ENCODE peak calls at places on chromosomes 16 and 17, in seven cellular contexts. K, R, N, M, P, L and V are unnamed samples.

GRCh38 chr17:55996826-55997225 is 156.4 kb upstream of the ANKFN1 start:
- DNase-seq in K (no peak), R (no peak), N (no peak), M (no peak), P (no peak), L (no peak), V (no peak)

GRCh38 chr16:57634171-57634570 is 5.7 kb downstream of the ADGRG1 start:
- DNase-seq in K (no peak), R (peak), N (no peak), M (no peak), P (no peak), L (no peak), V (no peak)

GRCh38 chr16:84843149-84844048 is 23.6 kb downstream of the CRISPLD2 start:
- DNase-seq in K (no peak), R (no peak), N (no peak), M (no peak), P (no peak), L (no peak), V (no peak)

GRCh38 chr16:89784409-89784808 is 32.0 kb downstream of the FANCA start:
- DNase-seq in K (no peak), R (no peak), N (no peak), M (no peak), P (no peak), L (no peak), V (no peak)

GRCh38 chr16:1790611-1791255 is 2.8 kb downstream of the IGFALS start:
- DNase-seq in K (no peak), R (no peak), N (no peak), M (no peak), P (no peak), L (no peak), V (no peak)

GRCh38 chr17:72373910-72374741 is 253.3 kb downstream of the SOX9 start:
- DNase-seq in K (no peak), R (no peak), N (peak), M (no peak), P (no peak), L (no peak), V (peak)

GRCh38 chr17:5864910-5865657 is 205.1 kb upstream of the WSCD1 start:
- DNase-seq in K (peak), R (no peak), N (peak), M (no peak), P (no peak), L (no peak), V (no peak)

GRCh38 chr17:74407384-74407783 is 24.5 kb upstream of the GPRC5C start:
- DNase-seq in K (no peak), R (no peak), N (no peak), M (no peak), P (no peak), L (no peak), V (no peak)

GRCh38 chr17:83129676-83130075 is 50.3 kb downstream of the METRNL start:
- DNase-seq in K (no peak), R (no peak), N (no peak), M (peak), P (no peak), L (no peak), V (no peak)

GRCh38 chr16:11915644-11916523 is at the start of gene GSPT1:
- DNase-seq in K (peak), R (peak), N (peak), M (peak), P (peak), L (peak), V (peak)
- TF ChIP-seq CTCF in K (no peak), R (peak), N (no peak), M (no peak), P (no peak), L (no peak), V (no peak)

DNA sequence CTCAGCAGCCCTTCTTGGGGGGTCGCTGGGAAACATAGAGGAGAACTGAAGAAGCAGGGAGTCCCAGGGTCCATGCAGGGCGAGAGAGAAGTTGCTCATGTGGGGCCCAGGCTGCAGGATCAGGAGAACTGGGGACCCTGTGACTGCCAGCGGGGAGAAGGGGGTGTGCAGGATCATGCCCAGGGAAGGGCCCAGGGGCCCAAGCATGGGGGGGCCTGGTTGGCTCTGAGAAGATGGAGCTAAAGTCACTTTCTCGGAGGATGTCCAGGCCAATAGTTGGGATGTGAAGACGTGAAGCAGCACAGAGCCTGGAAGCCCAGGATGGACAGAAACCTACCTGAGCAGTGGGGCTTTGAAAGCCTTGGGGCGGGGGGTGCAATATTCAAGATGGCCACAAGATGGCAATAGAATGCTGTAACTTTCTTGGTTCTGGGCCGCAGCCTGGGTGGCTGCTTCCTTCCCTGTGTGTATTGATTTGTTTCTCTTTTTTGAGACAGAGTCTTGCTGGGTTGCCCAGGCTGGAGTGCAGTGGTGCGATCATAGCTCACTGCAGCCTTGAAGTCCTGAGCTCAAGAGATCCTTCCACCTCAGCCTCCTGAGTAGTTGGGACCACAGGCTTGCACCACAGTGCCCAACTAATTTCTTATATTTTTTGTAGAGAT is 3.4 kb downstream of the STH start:
- DNase-seq in K (peak), R (peak), N (peak), M (peak), P (peak), L (peak), V (no peak)
- TF ChIP-seq CTCF in K (peak), R (peak), N (peak), M (peak), P (peak), L (peak), V (peak)

GRCh38 chr17:49038544-49038943 is 41.4 kb downstream of the IGF2BP1 start:
- DNase-seq in K (no peak), R (no peak), N (no peak), M (no peak), P (no peak), L (no peak), V (no peak)
- TF ChIP-seq CTCF in K (no peak), R (no peak), N (no peak), M (no peak), P (no peak), L (no peak), V (no peak)

DNA sequence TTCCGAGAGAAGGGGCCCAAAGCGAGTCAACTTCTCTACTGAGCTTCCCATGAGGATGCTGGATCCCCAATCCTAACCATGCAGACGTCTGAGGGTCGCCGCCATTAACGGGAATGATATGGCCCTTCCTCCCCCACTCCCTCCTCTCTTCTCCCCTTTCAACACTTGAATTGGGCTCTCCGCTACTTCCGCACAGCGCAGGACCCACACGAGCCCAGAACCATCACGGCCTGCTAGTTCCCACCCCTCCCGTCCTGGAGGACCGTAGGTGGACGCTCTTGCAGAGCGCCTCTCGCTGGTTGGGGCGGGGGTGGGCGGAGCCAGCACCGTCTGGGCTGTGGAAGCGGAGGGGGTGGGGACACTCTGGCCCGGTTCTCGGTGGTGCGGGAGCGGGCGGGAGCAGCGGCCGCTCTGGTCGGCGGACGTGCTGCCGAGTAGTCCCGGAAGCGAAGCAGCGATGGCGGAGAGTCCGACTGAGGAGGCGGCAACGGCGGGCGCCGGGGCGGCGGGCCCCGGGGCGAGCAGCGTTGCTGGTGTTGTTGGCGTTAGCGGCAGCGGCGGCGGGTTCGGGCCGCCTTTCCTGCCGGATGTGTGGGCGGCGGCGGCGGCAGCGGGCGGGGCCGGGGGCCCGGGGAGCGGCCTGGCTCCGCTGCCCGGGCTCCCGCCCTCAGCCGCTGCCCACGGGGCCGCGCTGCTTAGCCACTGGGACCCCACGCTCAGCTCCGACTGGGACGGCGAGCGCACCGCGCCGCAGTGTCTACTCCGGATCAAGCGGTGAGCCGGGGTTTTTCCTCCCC is at the start of gene UBE2Z:
- DNase-seq in K (peak), R (peak), N (peak), M (peak), P (peak), L (peak), V (peak)
- TF ChIP-seq CTCF in K (peak), R (peak), N (peak), M (no peak), P (no peak), L (no peak), V (peak)

DNA sequence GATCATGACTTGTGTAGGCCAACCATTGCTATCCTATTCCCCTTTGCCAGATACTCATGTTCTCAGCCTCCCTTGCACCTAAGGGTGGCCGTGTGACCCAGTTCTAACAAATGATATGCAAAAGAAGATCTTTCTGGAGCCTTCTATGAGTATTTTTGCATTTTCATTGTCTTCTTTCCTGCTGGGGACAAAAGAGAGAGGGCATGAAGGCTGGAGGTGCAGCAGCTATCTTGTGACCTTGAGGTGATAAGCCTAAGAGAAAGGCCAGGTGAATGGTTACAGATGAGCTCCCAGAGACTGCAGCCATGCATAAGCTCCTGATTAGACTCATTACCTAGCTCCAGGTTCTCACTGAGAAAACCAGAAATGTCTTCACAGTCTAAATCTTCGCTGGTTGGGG is 38.8 kb upstream of the PRKCB start:
- DNase-seq in K (no peak), R (no peak), N (no peak), M (no peak), P (no peak), L (no peak), V (no peak)
- TF ChIP-seq CTCF in K (no peak), R (no peak), N (no peak), M (no peak), P (no peak), L (no peak), V (no peak)

GRCh38 chr17:7745748-7746470 is 28.4 kb downstream of the DNAH2 start:
- DNase-seq in K (peak), R (peak), N (no peak), M (no peak), P (peak), L (peak), V (no peak)
- TF ChIP-seq CTCF in K (no peak), R (peak), N (peak), M (no peak), P (no peak), L (peak), V (no peak)

GRCh38 chr17:45896803-45897693 is 2.7 kb downstream of the MAPT start:
- DNase-seq in K (no peak), R (no peak), N (no peak), M (no peak), P (no peak), L (no peak), V (no peak)
- TF ChIP-seq CTCF in K (no peak), R (no peak), N (no peak), M (no peak), P (no peak), L (no peak), V (peak)

GRCh38 chr17:35214192-35214591 is 20.0 kb upstream of the SLC35G3 start:
- DNase-seq in K (no peak), R (no peak), N (no peak), M (no peak), P (no peak), L (no peak), V (no peak)
- TF ChIP-seq CTCF in K (no peak), R (no peak), N (no peak), M (no peak), P (no peak), L (no peak), V (no peak)